ENCODE peak calls at places on chromosomes 1 and 21, in four cellular contexts. Z is SK-N-SH, I is GM12878, U is A549. D is an unnamed sample.

GRCh38 chr1:110610084-110610483 is 3.9 kb upstream of the KCNA2 start:
- DNase-seq in Z (no peak), I (no peak), U (no peak), D (no peak)

GRCh38 chr1:100896481-100896982 is 642 bp downstream of the SLC30A7 start:
- DNase-seq in Z (peak), I (peak), U (peak), D (peak)

GRCh38 chr1:56837244-56837926 is 17.2 kb upstream of the C8A start:
- DNase-seq in Z (no peak), I (no peak), U (no peak), D (no peak)

GRCh38 chr1:27402349-27402754 is 9.9 kb downstream of the GPR3 start:
- DNase-seq in Z (peak), I (no peak), U (no peak), D (peak)

GRCh38 chr1:21703318-21703963 is 34.3 kb upstream of the RAP1GAP start:
- DNase-seq in Z (peak), I (no peak), U (peak), D (peak)

GRCh38 chr1:205030916-205031315 is 12.1 kb upstream of the CNTN2 start:
- DNase-seq in Z (no peak), I (no peak), U (no peak), D (no peak)

GRCh38 chr1:17878837-17879236 is 123.7 kb downstream of the ACTL8 start:
- DNase-seq in Z (peak), I (no peak), U (no peak), D (no peak)

GRCh38 chr21:45073301-45074047 is 906 bp upstream of the ADARB1 start:
- DNase-seq in Z (peak), I (no peak), U (no peak), D (peak)

GRCh38 chr1:111217183-111217910 is 10.2 kb upstream of the CHI3L2 start:
- DNase-seq in Z (no peak), I (no peak), U (no peak), D (no peak)

GRCh38 chr21:39030127-39030884 is 152.9 kb downstream of the PSMG1 start:
- DNase-seq in Z (no peak), I (no peak), U (no peak), D (no peak)

GRCh38 chr1:20389551-20389950 is 96.5 kb downstream of the CAMK2N1 start:
- DNase-seq in Z (no peak), I (no peak), U (no peak), D (no peak)

GRCh38 chr1:88169939-88170338 is 514.1 kb upstream of the PKN2 start:
- DNase-seq in Z (no peak), I (no peak), U (no peak), D (no peak)

GRCh38 chr1:227449051-227449450 is 114.3 kb upstream of the ZNF678 start:
- DNase-seq in Z (peak), I (no peak), U (no peak), D (peak)

GRCh38 chr21:42343963-42344510 is 6.8 kb downstream of the TFF2 start:
- DNase-seq in Z (no peak), I (no peak), U (no peak), D (no peak)

GRCh38 chr1:229341811-229342304 is 989 bp downstream of the CCSAP start:
- DNase-seq in Z (no peak), I (no peak), U (no peak), D (no peak)

GRCh38 chr1:161192476-161193465 is 6.1 kb downstream of the ADAMTS4 start:
- DNase-seq in Z (peak), I (no peak), U (peak), D (peak)

DNA sequence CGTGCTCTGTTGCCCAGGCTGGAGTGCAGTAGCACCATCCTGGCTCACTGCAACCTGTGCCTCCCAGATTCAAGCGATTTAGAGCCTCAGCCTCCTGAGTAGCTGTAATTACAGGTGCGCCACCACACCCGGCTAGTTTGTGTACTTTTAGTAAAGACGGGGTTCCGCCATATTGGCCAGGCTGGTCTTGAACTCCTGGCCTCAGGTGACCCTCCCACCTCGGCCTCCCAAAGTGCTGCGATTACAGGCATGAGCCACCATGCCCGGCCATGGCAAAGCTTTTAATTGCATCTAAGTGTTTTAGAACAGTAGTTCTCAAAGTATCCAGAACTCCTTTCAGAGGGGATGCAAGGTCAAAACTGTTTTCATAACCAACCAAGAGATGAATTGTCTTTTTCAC is 25.1 kb upstream of the IFNGR2 start:
- DNase-seq in Z (no peak), I (no peak), U (no peak), D (no peak)
- TF ChIP-seq PBX3 in Z (no peak), I (no peak), U (no peak), D (no peak)

GRCh38 chr1:1631793-1632420 is at the start of gene MMP23B:
- DNase-seq in Z (peak), I (no peak), U (no peak), D (no peak)
- TF ChIP-seq PBX3 in Z (no peak), I (no peak), U (no peak), D (no peak)

GRCh38 chr1:62025154-62025553 is 169.5 kb upstream of the L1TD1 start:
- DNase-seq in Z (peak), I (no peak), U (no peak), D (no peak)
- TF ChIP-seq PBX3 in Z (no peak), I (no peak), U (no peak), D (no peak)

GRCh38 chr1:168506204-168506819 is 37.5 kb downstream of the XCL2 start:
- DNase-seq in Z (no peak), I (no peak), U (no peak), D (no peak)
- TF ChIP-seq PBX3 in Z (peak), I (no peak), U (no peak), D (no peak)

D was measured in HepG2.